ENCODE peak calls at places on chromosomes 11 and 22, in nine cellular contexts. One of them, this sample, is unnamed.

GRCh38 chr11:47514825-47515647 is 37.9 kb downstream of the CELF1 start:
- DNase-seq in brain microvascular endothelial cell: peak; percentile 88
- DNase-seq in fibroblast of lung: peak; percentile 84
- DNase-seq in AG04450: peak; percentile 70
- DNase-seq in fibroblast of pulmonary artery: peak; percentile 81
- DNase-seq in mucosa of descending colon: no peak
- DNase-seq in OCI-LY7: no peak
- DNase-seq in choroid plexus epithelial cell: peak; percentile 81
- DNase-seq in BJ: peak; percentile 33
- DNase-seq in this sample: peak; percentile 74

GRCh38 chr22:25403284-25403606 is 161.2 kb upstream of the GRK3 start:
- DNase-seq in brain microvascular endothelial cell: no peak
- DNase-seq in fibroblast of lung: peak; percentile 13
- DNase-seq in AG04450: no peak
- DNase-seq in fibroblast of pulmonary artery: no peak
- DNase-seq in mucosa of descending colon: no peak
- DNase-seq in OCI-LY7: no peak
- DNase-seq in choroid plexus epithelial cell: no peak
- DNase-seq in BJ: no peak
- DNase-seq in this sample: no peak

GRCh38 chr22:37176464-37177061 is 11.5 kb downstream of the C1QTNF6 start:
- DNase-seq in brain microvascular endothelial cell: peak; percentile 47
- DNase-seq in fibroblast of lung: peak; percentile 86
- DNase-seq in AG04450: no peak
- DNase-seq in fibroblast of pulmonary artery: peak; percentile 81
- DNase-seq in mucosa of descending colon: peak; percentile 59
- DNase-seq in OCI-LY7: no peak
- DNase-seq in choroid plexus epithelial cell: peak; percentile 79
- DNase-seq in BJ: no peak
- DNase-seq in this sample: peak; percentile 92

GRCh38 chr22:22235564-22235963 is 9.0 kb upstream of the VPREB1 start:
- DNase-seq in brain microvascular endothelial cell: no peak
- DNase-seq in fibroblast of lung: peak; percentile 19
- DNase-seq in AG04450: no peak
- DNase-seq in fibroblast of pulmonary artery: peak; percentile 26
- DNase-seq in mucosa of descending colon: peak; percentile 70
- DNase-seq in OCI-LY7: peak; percentile 40
- DNase-seq in choroid plexus epithelial cell: peak; percentile 42
- DNase-seq in BJ: no peak
- DNase-seq in this sample: no peak

GRCh38 chr11:93085097-93085496 is 112.7 kb downstream of the SLC36A4 start:
- DNase-seq in brain microvascular endothelial cell: peak; percentile 5
- DNase-seq in fibroblast of lung: no peak
- DNase-seq in AG04450: no peak
- DNase-seq in fibroblast of pulmonary artery: no peak
- DNase-seq in mucosa of descending colon: no peak
- DNase-seq in OCI-LY7: no peak
- DNase-seq in choroid plexus epithelial cell: peak; percentile 16
- DNase-seq in BJ: no peak
- DNase-seq in this sample: no peak

GRCh38 chr11:115577701-115578100 is 73.5 kb upstream of the CADM1 start:
- DNase-seq in brain microvascular endothelial cell: no peak
- DNase-seq in fibroblast of lung: no peak
- DNase-seq in AG04450: no peak
- DNase-seq in fibroblast of pulmonary artery: no peak
- DNase-seq in mucosa of descending colon: no peak
- DNase-seq in OCI-LY7: no peak
- DNase-seq in choroid plexus epithelial cell: no peak
- DNase-seq in BJ: no peak
- DNase-seq in this sample: no peak

GRCh38 chr11:16891964-16892363 is 122.2 kb downstream of the PLEKHA7 start:
- DNase-seq in brain microvascular endothelial cell: peak; percentile 62
- DNase-seq in fibroblast of lung: peak; percentile 21
- DNase-seq in AG04450: no peak
- DNase-seq in fibroblast of pulmonary artery: peak; percentile 18
- DNase-seq in mucosa of descending colon: no peak
- DNase-seq in OCI-LY7: no peak
- DNase-seq in choroid plexus epithelial cell: peak; percentile 44
- DNase-seq in BJ: peak; percentile 60
- DNase-seq in this sample: peak; percentile 88

GRCh38 chr22:43126506-43127165 is 16.1 kb downstream of the BIK start:
- DNase-seq in brain microvascular endothelial cell: peak; percentile 79
- DNase-seq in fibroblast of lung: peak; percentile 48
- DNase-seq in AG04450: peak; percentile 60
- DNase-seq in fibroblast of pulmonary artery: peak; percentile 78
- DNase-seq in mucosa of descending colon: no peak
- DNase-seq in OCI-LY7: no peak
- DNase-seq in choroid plexus epithelial cell: peak; percentile 83
- DNase-seq in BJ: peak; percentile 35
- DNase-seq in this sample: peak; percentile 71

GRCh38 chr11:121757480-121758125 is 304.8 kb upstream of the SORL1-AS1 start:
- DNase-seq in brain microvascular endothelial cell: no peak
- DNase-seq in fibroblast of lung: peak; percentile 40
- DNase-seq in AG04450: no peak
- DNase-seq in fibroblast of pulmonary artery: no peak
- DNase-seq in mucosa of descending colon: no peak
- DNase-seq in OCI-LY7: no peak
- DNase-seq in choroid plexus epithelial cell: peak; percentile 36
- DNase-seq in BJ: no peak
- DNase-seq in this sample: peak; percentile 8

GRCh38 chr11:89275966-89276365 is 98.3 kb downstream of the TYR start:
- DNase-seq in brain microvascular endothelial cell: no peak
- DNase-seq in fibroblast of lung: no peak
- DNase-seq in AG04450: no peak
- DNase-seq in fibroblast of pulmonary artery: no peak
- DNase-seq in mucosa of descending colon: no peak
- DNase-seq in OCI-LY7: no peak
- DNase-seq in choroid plexus epithelial cell: no peak
- DNase-seq in BJ: no peak
- DNase-seq in this sample: no peak

GRCh38 chr22:32574957-32575893 is 100.6 kb downstream of the FBXO7 start:
- DNase-seq in brain microvascular endothelial cell: no peak
- DNase-seq in fibroblast of lung: peak; percentile 52
- DNase-seq in AG04450: no peak
- DNase-seq in fibroblast of pulmonary artery: no peak
- DNase-seq in mucosa of descending colon: no peak
- DNase-seq in OCI-LY7: no peak
- DNase-seq in choroid plexus epithelial cell: peak; percentile 15
- DNase-seq in BJ: peak; percentile 66
- DNase-seq in this sample: no peak

GRCh38 chr11:10155793-10156490 is 138.1 kb downstream of the SBF2 start:
- DNase-seq in brain microvascular endothelial cell: no peak
- DNase-seq in fibroblast of lung: no peak
- DNase-seq in AG04450: no peak
- DNase-seq in fibroblast of pulmonary artery: peak; percentile 4
- DNase-seq in mucosa of descending colon: no peak
- DNase-seq in OCI-LY7: no peak
- DNase-seq in choroid plexus epithelial cell: no peak
- DNase-seq in BJ: no peak
- DNase-seq in this sample: no peak

GRCh38 chr11:34890812-34891211 is 25.4 kb downstream of the APIP start:
- DNase-seq in brain microvascular endothelial cell: peak; percentile 6
- DNase-seq in fibroblast of lung: peak; percentile 81
- DNase-seq in AG04450: peak; percentile 3
- DNase-seq in fibroblast of pulmonary artery: peak; percentile 71
- DNase-seq in mucosa of descending colon: peak; percentile 25
- DNase-seq in OCI-LY7: peak; percentile 29
- DNase-seq in choroid plexus epithelial cell: peak; percentile 78
- DNase-seq in BJ: no peak
- DNase-seq in this sample: peak; percentile 46

GRCh38 chr22:23804781-23805291 is 18.1 kb downstream of the SMARCB1 start:
- DNase-seq in brain microvascular endothelial cell: no peak
- DNase-seq in fibroblast of lung: no peak
- DNase-seq in AG04450: no peak
- DNase-seq in fibroblast of pulmonary artery: peak; percentile 34
- DNase-seq in mucosa of descending colon: no peak
- DNase-seq in OCI-LY7: peak; percentile 29
- DNase-seq in choroid plexus epithelial cell: no peak
- DNase-seq in BJ: no peak
- DNase-seq in this sample: no peak

GRCh38 chr11:120179071-120179672 is 31.7 kb upstream of the OAF start:
- DNase-seq in brain microvascular endothelial cell: no peak
- DNase-seq in fibroblast of lung: no peak
- DNase-seq in AG04450: no peak
- DNase-seq in fibroblast of pulmonary artery: no peak
- DNase-seq in mucosa of descending colon: no peak
- DNase-seq in OCI-LY7: no peak
- DNase-seq in choroid plexus epithelial cell: no peak
- DNase-seq in BJ: no peak
- DNase-seq in this sample: no peak

GRCh38 chr11:120181446-120181992 is 29.3 kb upstream of the OAF start:
- DNase-seq in brain microvascular endothelial cell: no peak
- DNase-seq in fibroblast of lung: no peak
- DNase-seq in AG04450: no peak
- DNase-seq in fibroblast of pulmonary artery: no peak
- DNase-seq in mucosa of descending colon: peak; percentile 2
- DNase-seq in OCI-LY7: no peak
- DNase-seq in choroid plexus epithelial cell: no peak
- DNase-seq in BJ: no peak
- DNase-seq in this sample: no peak

GRCh38 chr11:120182790-120183491 is 27.9 kb upstream of the OAF start:
- DNase-seq in brain microvascular endothelial cell: no peak
- DNase-seq in fibroblast of lung: no peak
- DNase-seq in AG04450: no peak
- DNase-seq in fibroblast of pulmonary artery: no peak
- DNase-seq in mucosa of descending colon: peak; percentile 86
- DNase-seq in OCI-LY7: peak; percentile 4
- DNase-seq in choroid plexus epithelial cell: no peak
- DNase-seq in BJ: no peak
- DNase-seq in this sample: no peak

GRCh38 chr11:120182357-120182756 is 28.5 kb upstream of the OAF start:
- DNase-seq in brain microvascular endothelial cell: no peak
- DNase-seq in fibroblast of lung: no peak
- DNase-seq in AG04450: no peak
- DNase-seq in fibroblast of pulmonary artery: no peak
- DNase-seq in mucosa of descending colon: peak; percentile 17
- DNase-seq in OCI-LY7: no peak
- DNase-seq in choroid plexus epithelial cell: no peak
- DNase-seq in BJ: no peak
- DNase-seq in this sample: no peak

GRCh38 chr11:120180571-120181445 is 30.0 kb upstream of the OAF start:
- DNase-seq in brain microvascular endothelial cell: peak; percentile 31
- DNase-seq in fibroblast of lung: peak; percentile 19
- DNase-seq in AG04450: no peak
- DNase-seq in fibroblast of pulmonary artery: peak; percentile 62
- DNase-seq in mucosa of descending colon: peak; percentile 5
- DNase-seq in OCI-LY7: no peak
- DNase-seq in choroid plexus epithelial cell: peak; percentile 36
- DNase-seq in BJ: no peak
- DNase-seq in this sample: peak; percentile 31
- TF ChIP-seq CTCF in brain microvascular endothelial cell: peak; percentile 69
- TF ChIP-seq CTCF in fibroblast of lung: peak; percentile 17
- TF ChIP-seq CTCF in AG04450: peak; percentile 32
- TF ChIP-seq CTCF in fibroblast of pulmonary artery: peak; percentile 43
- TF ChIP-seq CTCF in mucosa of descending colon: no peak
- TF ChIP-seq CTCF in OCI-LY7: peak; percentile 14
- TF ChIP-seq CTCF in choroid plexus epithelial cell: peak; percentile 47
- TF ChIP-seq CTCF in BJ: peak; percentile 39
- TF ChIP-seq CTCF in this sample: peak; percentile 15

GRCh38 chr11:134277176-134278001 is 1.2 kb downstream of the GLB1L3 start:
- DNase-seq in brain microvascular endothelial cell: no peak
- DNase-seq in fibroblast of lung: no peak
- DNase-seq in AG04450: no peak
- DNase-seq in fibroblast of pulmonary artery: no peak
- DNase-seq in mucosa of descending colon: no peak
- DNase-seq in OCI-LY7: no peak
- DNase-seq in choroid plexus epithelial cell: no peak
- DNase-seq in BJ: no peak
- DNase-seq in this sample: no peak
- H3K4me3 ChIP-seq in brain microvascular endothelial cell: no peak overlapping the region
- H3K4me3 ChIP-seq in fibroblast of lung: no peak overlapping the region
- H3K4me3 ChIP-seq in AG04450: no peak overlapping the region
- H3K4me3 ChIP-seq in fibroblast of pulmonary artery: no peak overlapping the region
- H3K4me3 ChIP-seq in mucosa of descending colon: no peak overlapping the region
- H3K4me3 ChIP-seq in OCI-LY7: no peak overlapping the region
- H3K4me3 ChIP-seq in choroid plexus epithelial cell: no peak overlapping the region
- H3K4me3 ChIP-seq in BJ: no peak overlapping the region
- H3K4me3 ChIP-seq in this sample: no peak overlapping the region

DNA sequence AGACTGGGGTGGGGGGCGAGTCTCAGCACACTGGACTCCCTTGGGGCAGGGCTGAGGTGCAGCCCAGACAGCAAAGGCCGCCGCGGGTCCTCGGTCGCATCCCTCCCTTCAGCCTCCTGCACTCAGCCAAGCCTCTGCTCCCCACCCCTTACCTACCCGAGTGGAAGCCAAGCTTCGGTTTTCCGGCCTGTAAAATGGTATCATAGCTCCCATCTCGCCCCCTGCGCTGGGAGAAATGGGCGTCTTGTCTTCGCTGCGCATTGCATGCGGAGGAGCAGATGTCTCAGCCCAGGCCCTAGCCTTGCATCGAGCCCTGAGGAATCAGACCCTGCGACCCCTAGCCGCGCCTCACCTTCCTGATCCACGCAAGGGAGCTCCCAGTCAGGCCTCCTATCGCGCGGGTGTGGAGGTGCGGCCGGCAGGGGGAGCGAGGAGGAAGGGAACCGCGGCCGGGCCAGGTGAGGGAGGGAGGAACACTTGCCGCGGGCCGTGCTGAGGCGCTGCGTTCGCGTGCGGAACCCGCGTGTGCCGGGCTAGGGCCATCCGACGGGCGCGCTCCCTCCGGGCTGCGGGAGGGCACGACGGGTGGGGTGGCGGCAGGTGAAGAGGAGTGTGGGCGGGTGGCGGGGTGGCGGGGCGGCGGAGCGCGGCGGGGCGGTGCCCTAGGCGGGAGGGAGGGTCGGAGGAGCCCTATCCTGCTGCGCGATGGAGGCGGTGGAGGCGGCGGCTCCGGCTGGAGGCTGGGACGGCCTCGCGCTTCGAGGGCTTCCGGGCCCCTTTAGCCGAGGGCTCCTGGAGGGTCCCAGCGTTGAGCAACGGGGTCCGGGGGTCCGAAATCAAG is 4.1 kb upstream of the TBX1 start:
- DNase-seq in brain microvascular endothelial cell: no peak
- DNase-seq in fibroblast of lung: no peak
- DNase-seq in AG04450: no peak
- DNase-seq in fibroblast of pulmonary artery: no peak
- DNase-seq in mucosa of descending colon: peak; percentile 62
- DNase-seq in OCI-LY7: peak; percentile 68
- DNase-seq in choroid plexus epithelial cell: peak; percentile 19
- DNase-seq in BJ: no peak
- DNase-seq in this sample: no peak
- TF ChIP-seq CTCF in brain microvascular endothelial cell: peak; percentile 63
- TF ChIP-seq CTCF in fibroblast of lung: peak; percentile 30
- TF ChIP-seq CTCF in AG04450: peak; percentile 40
- TF ChIP-seq CTCF in fibroblast of pulmonary artery: peak; percentile 23
- TF ChIP-seq CTCF in mucosa of descending colon: peak; percentile 16
- TF ChIP-seq CTCF in OCI-LY7: peak; percentile 75
- TF ChIP-seq CTCF in choroid plexus epithelial cell: peak; percentile 53
- TF ChIP-seq CTCF in BJ: peak; percentile 53
- TF ChIP-seq CTCF in this sample: peak; percentile 38

DNA sequence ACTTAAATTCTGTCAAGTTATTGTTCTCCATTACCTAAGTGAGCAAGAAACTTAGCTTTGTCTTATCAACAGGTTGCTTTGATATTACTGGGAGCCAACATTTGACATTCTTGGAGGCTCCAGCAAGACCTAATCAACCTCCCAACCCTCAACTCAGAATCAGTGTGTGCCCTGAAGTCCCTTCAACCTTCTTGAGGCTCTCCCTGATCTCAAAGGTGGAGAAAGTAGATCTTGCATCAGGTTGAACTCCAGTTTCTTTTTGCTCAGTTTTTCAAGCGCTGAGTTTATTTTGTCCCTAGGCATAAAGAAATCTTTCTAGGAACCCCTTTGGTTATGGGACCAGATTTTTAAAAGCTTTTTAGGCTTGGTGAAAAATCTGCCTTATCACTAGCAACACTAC is 1.4 kb downstream of the FAM111A start:
- DNase-seq in brain microvascular endothelial cell: no peak
- DNase-seq in fibroblast of lung: no peak
- DNase-seq in AG04450: no peak
- DNase-seq in fibroblast of pulmonary artery: no peak
- DNase-seq in mucosa of descending colon: no peak
- DNase-seq in OCI-LY7: peak; percentile 16
- DNase-seq in choroid plexus epithelial cell: no peak
- DNase-seq in BJ: no peak
- DNase-seq in this sample: no peak
- H3K4me3 ChIP-seq in brain microvascular endothelial cell: peak overlapping the region; percentile 54
- H3K4me3 ChIP-seq in fibroblast of lung: peak overlapping the region; percentile 96
- H3K4me3 ChIP-seq in AG04450: peak overlapping the region; percentile 66
- H3K4me3 ChIP-seq in fibroblast of pulmonary artery: peak overlapping the region; percentile 69
- H3K4me3 ChIP-seq in mucosa of descending colon: peak overlapping the region; percentile 7
- H3K4me3 ChIP-seq in OCI-LY7: peak overlapping the region; percentile 90
- H3K4me3 ChIP-seq in choroid plexus epithelial cell: peak overlapping the region; percentile 61
- H3K4me3 ChIP-seq in BJ: peak overlapping the region; percentile 46
- H3K4me3 ChIP-seq in this sample: peak overlapping the region; percentile 65

This sample was measured in AG10803.